ENCODE peak calls at places on chromosomes 5 and 9, in five cellular contexts. V, T, L, F and B are unnamed samples.

GRCh38 chr5:102902647-102903046 is 147.5 kb downstream of the PAM start:
- DNase-seq in V (no peak), T (no peak), L (no peak), F (no peak), B (no peak)

GRCh38 chr5:148928141-148928540 is 101.7 kb downstream of the ADRB2 start:
- DNase-seq in V (no peak), T (no peak), L (no peak), F (peak), B (no peak)

GRCh38 chr5:179497636-179498365 is 52.6 kb upstream of the RUFY1 start:
- DNase-seq in V (no peak), T (no peak), L (no peak), F (no peak), B (no peak)

GRCh38 chr5:64026493-64026892 is 64.2 kb upstream of the HTR1A start:
- DNase-seq in V (no peak), T (no peak), L (no peak), F (no peak), B (no peak)

GRCh38 chr9:5790923-5791322 is 42.0 kb downstream of the ERMP1 start:
- DNase-seq in V (no peak), T (no peak), L (no peak), F (no peak), B (no peak)

GRCh38 chr9:24487250-24487861 is 58.3 kb downstream of the IZUMO3 start:
- DNase-seq in V (no peak), T (no peak), L (no peak), F (no peak), B (no peak)

GRCh38 chr5:151585970-151586369 is 5.2 kb downstream of the FAT2 start:
- DNase-seq in V (no peak), T (no peak), L (no peak), F (no peak), B (no peak)

GRCh38 chr5:14685757-14686156 is 21.2 kb downstream of the OTULIN start:
- DNase-seq in V (peak), T (peak), L (no peak), F (peak), B (no peak)

GRCh38 chr9:81417885-81418284 is 271.5 kb downstream of the TLE1 start:
- DNase-seq in V (no peak), T (no peak), L (no peak), F (no peak), B (no peak)

GRCh38 chr5:52888363-52888762 is 100.6 kb downstream of the ITGA1 start:
- DNase-seq in V (no peak), T (no peak), L (no peak), F (no peak), B (no peak)

GRCh38 chr9:89505795-89506385 is 8.0 kb upstream of the SEMA4D start:
- DNase-seq in V (no peak), T (no peak), L (peak), F (no peak), B (no peak)

GRCh38 chr5:180689071-180689694 is 39.8 kb upstream of the FLT4 start:
- DNase-seq in V (no peak), T (no peak), L (no peak), F (no peak), B (no peak)

GRCh38 chr9:127854169-127854833 is at the start of gene ENG:
- DNase-seq in V (no peak), T (peak), L (peak), F (peak), B (peak)

GRCh38 chr5:154240595-154240994 is 50.1 kb downstream of the GALNT10 start:
- DNase-seq in V (no peak), T (no peak), L (no peak), F (no peak), B (no peak)

GRCh38 chr5:106875591-106876297 is 795.0 kb downstream of the EFNA5 start:
- DNase-seq in V (peak), T (peak), L (peak), F (peak), B (no peak)

GRCh38 chr5:122507581-122507980 is 195.5 kb downstream of the SNCAIP start:
- DNase-seq in V (no peak), T (no peak), L (no peak), F (no peak), B (no peak)

GRCh38 chr5:17094830-17095229 is 122.6 kb upstream of the BASP1 start:
- DNase-seq in V (no peak), T (no peak), L (no peak), F (peak), B (no peak)

GRCh38 chr9:92293075-92293354 is 482 bp downstream of the IARS1 start:
- DNase-seq in V (no peak), T (peak), L (no peak), F (no peak), B (no peak)

GRCh38 chr5:141814064-141814982 is 63.9 kb downstream of the PCDH1 start:
- DNase-seq in V (peak), T (peak), L (peak), F (no peak), B (no peak)

GRCh38 chr9:111356567-111357244 is 26.7 kb upstream of the OR2K2 start:
- DNase-seq in V (no peak), T (no peak), L (no peak), F (peak), B (no peak)

GRCh38 chr5:131109540-131110255 is 55.4 kb downstream of the HINT1 start:
- DNase-seq in V (peak), T (peak), L (no peak), F (peak), B (no peak)

GRCh38 chr5:146218163-146218562 is 14.8 kb downstream of the RBM27 start:
- DNase-seq in V (no peak), T (peak), L (no peak), F (no peak), B (no peak)

GRCh38 chr9:124390812-124391658 is 24.2 kb downstream of the PSMB7 start:
- DNase-seq in V (peak), T (peak), L (no peak), F (peak), B (no peak)

GRCh38 chr5:126004636-126005035 is 418.6 kb upstream of the GRAMD2B start:
- DNase-seq in V (no peak), T (no peak), L (no peak), F (no peak), B (no peak)

GRCh38 chr9:114225534-114226288 is 70.4 kb downstream of the COL27A1 start:
- DNase-seq in V (no peak), T (no peak), L (no peak), F (peak), B (no peak)

GRCh38 chr5:88761269-88761880 is 121.6 kb downstream of the MEF2C start:
- DNase-seq in V (no peak), T (no peak), L (no peak), F (peak), B (no peak)

GRCh38 chr9:124623966-124624734 is 117.0 kb upstream of the NR5A1 start:
- DNase-seq in V (no peak), T (no peak), L (no peak), F (no peak), B (no peak)

GRCh38 chr9:116124472-116125040 is 29.0 kb upstream of the PAPPA start:
- DNase-seq in V (no peak), T (no peak), L (no peak), F (peak), B (no peak)

GRCh38 chr9:89363311-89363670 is 45.0 kb downstream of the SECISBP2 start:
- DNase-seq in V (no peak), T (no peak), L (no peak), F (no peak), B (no peak)

GRCh38 chr9:14985419-14985818 is 75.2 kb upstream of the FREM1 start:
- DNase-seq in V (no peak), T (no peak), L (no peak), F (no peak), B (no peak)

GRCh38 chr5:93800988-93801811 is 59.8 kb upstream of the POU5F2 start:
- DNase-seq in V (peak), T (peak), L (peak), F (peak), B (no peak)

GRCh38 chr9:122346478-122347347 is 24.1 kb upstream of the PTGS1 start:
- DNase-seq in V (peak), T (peak), L (peak), F (no peak), B (peak)

GRCh38 chr5:34517249-34517648 is 138.9 kb upstream of the RAI14 start:
- DNase-seq in V (no peak), T (no peak), L (no peak), F (peak), B (no peak)

GRCh38 chr9:117169089-117169488 is 245.8 kb downstream of the ASTN2 start:
- DNase-seq in V (no peak), T (no peak), L (no peak), F (no peak), B (no peak)

DNA sequence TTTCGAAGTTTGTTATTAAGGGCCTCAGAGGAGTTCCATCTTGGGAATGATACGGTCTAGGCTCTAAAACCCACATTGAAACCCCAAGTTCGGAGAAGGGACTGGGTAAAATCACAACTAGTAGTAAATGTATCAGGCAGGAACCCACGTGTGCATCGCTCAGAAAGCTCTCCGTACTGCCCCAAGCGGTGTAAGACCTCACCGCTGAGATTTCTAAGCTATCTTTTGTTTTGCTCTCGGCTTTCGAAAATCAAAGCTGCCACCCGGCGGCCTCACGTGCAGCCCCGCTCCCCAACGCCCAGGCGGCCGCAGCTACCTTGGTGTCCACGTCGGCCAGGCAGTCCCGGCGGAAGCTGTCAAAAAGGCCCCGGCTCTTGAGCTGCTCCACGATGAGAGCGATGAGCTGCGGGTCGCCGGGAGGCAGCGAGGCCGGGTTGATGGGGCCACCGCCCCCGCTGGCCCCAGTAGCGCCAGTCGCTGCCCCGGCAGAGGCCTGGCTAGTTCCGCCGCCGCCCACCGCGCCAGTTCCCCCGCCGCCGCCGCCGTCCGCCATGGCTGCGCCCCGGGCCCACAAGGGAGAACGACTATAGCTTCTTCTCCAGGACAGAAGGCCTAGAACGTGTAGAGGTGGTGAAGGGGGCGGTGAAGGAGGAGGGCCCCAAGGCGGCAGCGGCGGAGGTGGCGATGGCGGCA is 420 bp downstream of the BOD1 start:
- DNase-seq in V (peak), T (peak), L (peak), F (peak), B (peak)
- TF ChIP-seq POLR2A in V (no peak), T (no peak), L (peak), F (peak), B (no peak)

DNA sequence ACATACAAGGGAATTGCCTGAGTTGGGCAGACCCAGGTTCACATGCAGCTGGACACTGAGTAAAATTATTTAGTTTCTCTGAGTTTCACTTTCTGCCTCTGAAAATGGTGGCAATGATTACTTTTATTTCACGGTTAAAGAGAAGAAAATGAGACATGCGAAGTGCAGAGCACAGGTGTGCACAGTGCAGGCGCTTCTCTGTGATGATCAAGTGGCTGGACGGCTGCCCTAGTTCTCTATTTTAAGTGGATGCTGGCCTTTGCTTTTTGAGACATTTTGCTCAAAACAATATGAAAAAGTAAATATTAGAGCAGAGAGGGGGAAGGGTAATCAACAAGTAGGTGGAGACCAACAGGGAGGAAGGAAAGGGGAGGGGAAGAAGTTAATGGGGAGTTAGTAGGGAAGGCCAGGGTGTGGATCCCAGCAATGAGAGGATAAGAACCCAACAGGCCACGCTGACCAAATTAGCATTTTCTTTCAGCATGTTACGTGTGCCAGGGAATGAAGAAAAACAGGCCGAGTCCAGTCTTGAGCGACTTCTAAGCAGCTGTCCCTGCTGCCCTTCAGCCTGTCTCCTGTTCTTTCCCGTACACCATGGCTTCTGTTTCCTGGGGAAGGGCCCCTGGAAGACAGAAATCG is 16.1 kb downstream of the SNX18 start:
- DNase-seq in V (no peak), T (peak), L (peak), F (no peak), B (no peak)
- TF ChIP-seq POLR2A in V (no peak), T (no peak), L (no peak), F (no peak), B (no peak)

DNA sequence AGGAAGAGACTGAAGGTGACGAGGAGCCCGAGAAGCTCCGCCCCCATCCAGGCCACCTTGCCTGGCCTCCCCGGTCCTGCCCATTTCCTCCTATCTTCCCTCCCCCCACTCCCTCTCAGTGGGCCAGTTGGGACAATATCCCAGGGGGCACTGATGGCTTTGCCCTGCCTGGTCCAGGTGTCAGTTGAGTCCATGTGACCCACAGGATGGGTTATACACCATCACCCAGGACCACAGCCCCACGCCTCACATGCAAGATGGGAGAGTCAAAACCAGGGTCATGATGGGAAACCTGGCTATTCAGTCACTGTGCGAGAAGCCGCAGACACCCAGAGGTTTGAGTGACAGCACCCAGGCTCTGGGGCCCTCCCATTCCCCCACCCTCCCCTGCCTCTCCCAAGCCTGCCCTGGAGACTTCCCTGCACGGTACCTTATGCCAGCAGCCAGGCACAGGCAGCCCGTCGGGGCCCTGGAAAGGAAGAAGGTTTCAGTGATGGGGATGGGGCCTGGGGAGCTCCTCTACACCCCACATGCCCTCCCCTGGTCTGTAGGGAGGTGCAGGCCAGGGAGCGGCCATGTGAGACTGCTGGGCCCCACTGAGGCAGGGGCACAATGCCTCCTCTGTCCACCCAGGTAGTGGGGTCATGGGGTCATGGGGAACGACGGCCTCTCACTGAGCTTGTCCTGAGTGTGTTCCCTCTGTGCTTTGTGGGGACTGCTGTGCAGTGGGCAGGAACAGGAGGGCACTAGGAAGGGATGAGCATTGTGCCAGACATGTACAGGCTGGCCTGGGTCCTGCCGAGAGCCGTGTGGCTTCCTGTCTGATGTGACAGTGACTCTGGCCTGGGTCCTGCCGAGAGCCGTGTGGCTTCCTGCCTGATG is 6.3 kb upstream of the PHYKPL start:
- DNase-seq in V (no peak), T (no peak), L (no peak), F (no peak), B (no peak)
- TF ChIP-seq POLR2A in V (no peak), T (no peak), L (no peak), F (no peak), B (no peak)

GRCh38 chr9:125749287-125749935 is 2.2 kb downstream of the PBX3 start:
- DNase-seq in V (no peak), T (no peak), L (no peak), F (no peak), B (no peak)

GRCh38 chr9:125746774-125747052 is 460 bp upstream of the PBX3 start:
- DNase-seq in V (no peak), T (no peak), L (no peak), F (no peak), B (no peak)

GRCh38 chr9:125748511-125749099 is 1.4 kb downstream of the PBX3 start:
- DNase-seq in V (no peak), T (peak), L (no peak), F (no peak), B (no peak)

GRCh38 chr9:125747053-125747764 is at the start of gene PBX3:
- DNase-seq in V (no peak), T (peak), L (peak), F (no peak), B (peak)

DNA sequence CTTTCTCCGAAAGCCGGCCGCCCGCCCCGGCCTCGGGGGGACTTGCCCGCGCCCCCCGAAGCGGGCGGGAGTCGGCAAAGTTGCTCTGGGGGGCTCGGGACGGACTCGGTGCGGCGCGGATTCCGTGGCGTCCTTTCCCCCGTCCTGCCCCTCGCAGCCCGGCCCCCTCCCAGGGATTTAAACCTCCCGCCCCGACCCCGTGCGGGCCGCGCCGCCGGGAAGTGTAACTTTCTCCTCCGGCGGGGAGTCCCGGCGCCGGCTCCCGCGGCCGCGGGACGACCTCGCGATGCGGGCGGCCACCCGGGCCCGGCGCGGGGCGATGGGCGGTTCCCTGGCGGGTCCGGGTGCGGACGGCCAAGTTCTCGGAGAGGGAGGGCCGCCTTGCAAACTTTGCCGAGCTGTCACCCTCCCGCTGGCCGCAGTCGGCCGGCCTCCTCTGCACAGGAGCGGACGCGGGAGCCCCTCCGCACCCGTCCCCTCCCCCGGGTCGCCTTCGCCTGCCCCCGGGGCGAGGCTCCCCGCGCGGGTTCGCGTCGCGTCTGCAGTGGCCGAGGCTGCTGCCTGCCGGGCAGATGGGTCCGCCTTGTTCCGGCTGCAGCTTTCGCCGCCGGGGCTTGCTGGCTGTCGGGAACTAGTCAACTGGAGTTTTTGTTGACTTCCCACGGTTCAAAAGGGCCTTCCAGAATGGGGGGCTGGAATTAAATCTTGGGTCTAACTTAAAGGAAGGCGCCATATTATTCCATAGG is 765 bp downstream of the PBX3 start:
- DNase-seq in V (no peak), T (peak), L (peak), F (no peak), B (no peak)
- TF ChIP-seq POLR2A in V (no peak), T (no peak), L (peak), F (no peak), B (no peak)

GRCh38 chr9:96381696-96382095 is 1.8 kb downstream of the SLC35D2 start:
- DNase-seq in V (no peak), T (no peak), L (no peak), F (no peak), B (no peak)

GRCh38 chr9:96382839-96383164 is 709 bp downstream of the SLC35D2 start:
- DNase-seq in V (no peak), T (no peak), L (no peak), F (no peak), B (no peak)

GRCh38 chr9:96382175-96382574 is 1.3 kb downstream of the SLC35D2 start:
- DNase-seq in V (peak), T (peak), L (no peak), F (peak), B (no peak)

GRCh38 chr9:96386157-96386556 is 2.6 kb upstream of the SLC35D2 start:
- DNase-seq in V (peak), T (no peak), L (no peak), F (no peak), B (no peak)

DNA sequence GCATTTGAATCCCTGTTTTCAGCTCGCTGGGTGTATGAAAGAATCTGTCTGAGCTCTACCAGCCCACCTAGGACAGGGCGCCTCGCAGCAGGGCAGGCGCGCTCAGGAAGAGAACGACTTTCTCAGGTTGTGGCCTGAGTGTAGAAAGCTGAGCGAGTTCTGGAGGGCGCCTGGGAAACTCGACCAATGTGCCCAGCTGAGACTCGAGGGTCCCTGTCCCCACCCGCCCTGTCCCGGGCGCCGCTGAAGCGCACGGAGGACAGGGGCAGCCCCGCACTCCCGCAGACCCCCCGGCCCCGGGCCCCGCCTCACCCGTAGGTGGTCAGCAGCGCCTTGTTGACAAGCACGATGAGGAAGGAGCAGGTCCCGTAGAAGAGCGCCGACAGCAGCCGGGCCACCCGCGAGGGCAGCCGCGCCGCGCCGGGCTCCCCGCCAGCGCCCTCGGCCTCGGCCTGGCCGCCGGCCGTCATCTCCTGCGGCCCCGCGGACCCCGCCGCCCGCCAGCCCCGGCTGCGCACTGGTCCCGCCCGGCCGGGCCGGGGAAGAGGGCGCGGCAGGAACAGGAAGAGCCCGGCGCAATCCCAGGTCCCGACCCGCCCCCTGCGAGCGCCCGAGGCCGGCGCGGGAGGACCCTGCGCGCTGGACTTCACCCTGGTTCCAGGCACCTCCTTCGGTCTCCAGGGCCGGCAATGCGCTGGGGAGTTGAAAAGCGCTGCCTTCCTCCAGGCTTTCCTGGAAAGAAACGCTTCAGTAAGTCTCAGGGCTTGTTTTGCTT is at the start of gene SLC35D2:
- DNase-seq in V (peak), T (peak), L (peak), F (peak), B (peak)
- TF ChIP-seq POLR2A in V (peak), T (no peak), L (peak), F (no peak), B (peak)